ENCODE peak calls at places on chromosomes 11 and 22, in ten cellular contexts. One of them, this sample, is unnamed.

GRCh38 chr22:50209893-50210292 is 9.1 kb downstream of the SELENOO start:
- DNase-seq in stimulated activated CD4-positive, alpha-beta T cell treated with anti-CD3 and anti-CD28 coated beads, TNF-alpha, amount 100 ng/mL, for 1 hour: peak
- DNase-seq in AG08395: peak
- DNase-seq in T-helper 1 cell: peak
- DNase-seq in NCI-H1436: peak
- DNase-seq in naive thymus-derived CD8-positive, alpha-beta T cell: peak
- DNase-seq in WTC11: peak
- DNase-seq in HFF-Myc: peak
- DNase-seq in hepatic stellate cell: peak
- DNase-seq in sciatic nerve: peak
- DNase-seq in this sample: peak

GRCh38 chr22:38697055-38697980 is 3.4 kb downstream of the JOSD1 start:
- DNase-seq in stimulated activated CD4-positive, alpha-beta T cell treated with anti-CD3 and anti-CD28 coated beads, TNF-alpha, amount 100 ng/mL, for 1 hour: no peak
- DNase-seq in WTC11: no peak
- DNase-seq in T-helper 1 cell: no peak
- DNase-seq in naive thymus-derived CD8-positive, alpha-beta T cell: no peak
- DNase-seq in NCI-H1436: no peak
- DNase-seq in AG08395: no peak
- DNase-seq in hepatic stellate cell: no peak
- DNase-seq in HFF-Myc: no peak
- DNase-seq in sciatic nerve: no peak
- DNase-seq in this sample: no peak

GRCh38 chr11:63986156-63986931 is at the start of gene OTUB1:
- DNase-seq in AG08395: peak
- DNase-seq in hepatic stellate cell: peak
- DNase-seq in T-helper 1 cell: peak
- DNase-seq in stimulated activated CD4-positive, alpha-beta T cell treated with anti-CD3 and anti-CD28 coated beads, TNF-alpha, amount 100 ng/mL, for 1 hour: peak
- DNase-seq in WTC11: peak
- DNase-seq in sciatic nerve: peak
- DNase-seq in HFF-Myc: peak
- DNase-seq in NCI-H1436: peak
- DNase-seq in naive thymus-derived CD8-positive, alpha-beta T cell: peak
- DNase-seq in this sample: peak

GRCh38 chr22:29231971-29232959 is 26.6 kb downstream of the EMID1 start:
- DNase-seq in HFF-Myc: no peak
- DNase-seq in NCI-H1436: no peak
- DNase-seq in WTC11: no peak
- DNase-seq in hepatic stellate cell: no peak
- DNase-seq in sciatic nerve: no peak
- DNase-seq in T-helper 1 cell: no peak
- DNase-seq in naive thymus-derived CD8-positive, alpha-beta T cell: no peak
- DNase-seq in AG08395: no peak
- DNase-seq in stimulated activated CD4-positive, alpha-beta T cell treated with anti-CD3 and anti-CD28 coated beads, TNF-alpha, amount 100 ng/mL, for 1 hour: no peak
- DNase-seq in this sample: peak

GRCh38 chr11:101583180-101584128 is at the start of gene TRPC6:
- DNase-seq in naive thymus-derived CD8-positive, alpha-beta T cell: no peak
- DNase-seq in AG08395: peak
- DNase-seq in stimulated activated CD4-positive, alpha-beta T cell treated with anti-CD3 and anti-CD28 coated beads, TNF-alpha, amount 100 ng/mL, for 1 hour: no peak
- DNase-seq in sciatic nerve: no peak
- DNase-seq in WTC11: peak
- DNase-seq in T-helper 1 cell: no peak
- DNase-seq in HFF-Myc: no peak
- DNase-seq in NCI-H1436: no peak
- DNase-seq in hepatic stellate cell: peak
- DNase-seq in this sample: no peak

GRCh38 chr11:2885017-2885675 is 429 bp downstream of the CDKN1C start:
- DNase-seq in HFF-Myc: no peak
- DNase-seq in stimulated activated CD4-positive, alpha-beta T cell treated with anti-CD3 and anti-CD28 coated beads, TNF-alpha, amount 100 ng/mL, for 1 hour: no peak
- DNase-seq in T-helper 1 cell: peak
- DNase-seq in hepatic stellate cell: no peak
- DNase-seq in naive thymus-derived CD8-positive, alpha-beta T cell: no peak
- DNase-seq in NCI-H1436: no peak
- DNase-seq in AG08395: peak
- DNase-seq in WTC11: peak
- DNase-seq in sciatic nerve: peak
- DNase-seq in this sample: peak

GRCh38 chr22:39988386-39989114 is 6.2 kb upstream of the FAM83F start:
- DNase-seq in stimulated activated CD4-positive, alpha-beta T cell treated with anti-CD3 and anti-CD28 coated beads, TNF-alpha, amount 100 ng/mL, for 1 hour: no peak
- DNase-seq in HFF-Myc: no peak
- DNase-seq in sciatic nerve: no peak
- DNase-seq in naive thymus-derived CD8-positive, alpha-beta T cell: no peak
- DNase-seq in NCI-H1436: no peak
- DNase-seq in WTC11: no peak
- DNase-seq in AG08395: no peak
- DNase-seq in T-helper 1 cell: no peak
- DNase-seq in hepatic stellate cell: no peak
- DNase-seq in this sample: no peak

GRCh38 chr11:32952421-32952820 is 59.8 kb downstream of the QSER1 start:
- DNase-seq in AG08395: no peak
- DNase-seq in stimulated activated CD4-positive, alpha-beta T cell treated with anti-CD3 and anti-CD28 coated beads, TNF-alpha, amount 100 ng/mL, for 1 hour: no peak
- DNase-seq in HFF-Myc: no peak
- DNase-seq in hepatic stellate cell: no peak
- DNase-seq in T-helper 1 cell: no peak
- DNase-seq in naive thymus-derived CD8-positive, alpha-beta T cell: no peak
- DNase-seq in NCI-H1436: no peak
- DNase-seq in sciatic nerve: no peak
- DNase-seq in WTC11: no peak
- DNase-seq in this sample: no peak

GRCh38 chr11:133137270-133137669 is 395.0 kb downstream of the OPCML start:
- DNase-seq in HFF-Myc: no peak
- DNase-seq in naive thymus-derived CD8-positive, alpha-beta T cell: no peak
- DNase-seq in WTC11: no peak
- DNase-seq in NCI-H1436: no peak
- DNase-seq in T-helper 1 cell: no peak
- DNase-seq in sciatic nerve: no peak
- DNase-seq in AG08395: no peak
- DNase-seq in stimulated activated CD4-positive, alpha-beta T cell treated with anti-CD3 and anti-CD28 coated beads, TNF-alpha, amount 100 ng/mL, for 1 hour: no peak
- DNase-seq in hepatic stellate cell: no peak
- DNase-seq in this sample: no peak

GRCh38 chr11:69296890-69297224 is 2.9 kb downstream of the MYEOV start:
- DNase-seq in AG08395: no peak
- DNase-seq in NCI-H1436: no peak
- DNase-seq in sciatic nerve: no peak
- DNase-seq in stimulated activated CD4-positive, alpha-beta T cell treated with anti-CD3 and anti-CD28 coated beads, TNF-alpha, amount 100 ng/mL, for 1 hour: no peak
- DNase-seq in T-helper 1 cell: peak
- DNase-seq in WTC11: no peak
- DNase-seq in naive thymus-derived CD8-positive, alpha-beta T cell: no peak
- DNase-seq in hepatic stellate cell: no peak
- DNase-seq in HFF-Myc: no peak
- DNase-seq in this sample: no peak

GRCh38 chr11:78562398-78562797 is 12.3 kb downstream of the NARS2 start:
- DNase-seq in AG08395: peak
- DNase-seq in T-helper 1 cell: no peak
- DNase-seq in WTC11: no peak
- DNase-seq in naive thymus-derived CD8-positive, alpha-beta T cell: no peak
- DNase-seq in stimulated activated CD4-positive, alpha-beta T cell treated with anti-CD3 and anti-CD28 coated beads, TNF-alpha, amount 100 ng/mL, for 1 hour: no peak
- DNase-seq in sciatic nerve: no peak
- DNase-seq in HFF-Myc: no peak
- DNase-seq in NCI-H1436: no peak
- DNase-seq in hepatic stellate cell: peak
- DNase-seq in this sample: no peak

GRCh38 chr22:43861529-43861928 is 784 bp downstream of the SULT4A1 start:
- DNase-seq in AG08395: no peak
- DNase-seq in stimulated activated CD4-positive, alpha-beta T cell treated with anti-CD3 and anti-CD28 coated beads, TNF-alpha, amount 100 ng/mL, for 1 hour: no peak
- DNase-seq in sciatic nerve: peak
- DNase-seq in naive thymus-derived CD8-positive, alpha-beta T cell: no peak
- DNase-seq in WTC11: peak
- DNase-seq in T-helper 1 cell: no peak
- DNase-seq in hepatic stellate cell: no peak
- DNase-seq in NCI-H1436: no peak
- DNase-seq in HFF-Myc: no peak
- DNase-seq in this sample: no peak

GRCh38 chr11:73383249-73384126 is 7.3 kb downstream of the RELT start:
- DNase-seq in naive thymus-derived CD8-positive, alpha-beta T cell: no peak
- DNase-seq in NCI-H1436: peak
- DNase-seq in WTC11: no peak
- DNase-seq in HFF-Myc: no peak
- DNase-seq in sciatic nerve: no peak
- DNase-seq in stimulated activated CD4-positive, alpha-beta T cell treated with anti-CD3 and anti-CD28 coated beads, TNF-alpha, amount 100 ng/mL, for 1 hour: no peak
- DNase-seq in T-helper 1 cell: no peak
- DNase-seq in AG08395: peak
- DNase-seq in hepatic stellate cell: no peak
- DNase-seq in this sample: no peak

GRCh38 chr11:57476223-57476882 is 16.0 kb downstream of the RTN4RL2 start:
- DNase-seq in T-helper 1 cell: no peak
- DNase-seq in HFF-Myc: no peak
- DNase-seq in WTC11: peak
- DNase-seq in sciatic nerve: no peak
- DNase-seq in naive thymus-derived CD8-positive, alpha-beta T cell: no peak
- DNase-seq in hepatic stellate cell: no peak
- DNase-seq in stimulated activated CD4-positive, alpha-beta T cell treated with anti-CD3 and anti-CD28 coated beads, TNF-alpha, amount 100 ng/mL, for 1 hour: peak
- DNase-seq in AG08395: no peak
- DNase-seq in NCI-H1436: no peak
- DNase-seq in this sample: peak

GRCh38 chr22:45009881-45010531 is at the start of gene PHF21B:
- DNase-seq in WTC11: peak
- DNase-seq in hepatic stellate cell: peak
- DNase-seq in HFF-Myc: no peak
- DNase-seq in NCI-H1436: peak
- DNase-seq in AG08395: peak
- DNase-seq in T-helper 1 cell: no peak
- DNase-seq in sciatic nerve: peak
- DNase-seq in naive thymus-derived CD8-positive, alpha-beta T cell: no peak
- DNase-seq in stimulated activated CD4-positive, alpha-beta T cell treated with anti-CD3 and anti-CD28 coated beads, TNF-alpha, amount 100 ng/mL, for 1 hour: peak
- DNase-seq in this sample: no peak

GRCh38 chr11:9459573-9460321 is 1.1 kb upstream of the ZNF143 start:
- DNase-seq in hepatic stellate cell: peak
- DNase-seq in WTC11: no peak
- DNase-seq in HFF-Myc: no peak
- DNase-seq in NCI-H1436: peak
- DNase-seq in naive thymus-derived CD8-positive, alpha-beta T cell: no peak
- DNase-seq in AG08395: peak
- DNase-seq in stimulated activated CD4-positive, alpha-beta T cell treated with anti-CD3 and anti-CD28 coated beads, TNF-alpha, amount 100 ng/mL, for 1 hour: peak
- DNase-seq in sciatic nerve: peak
- DNase-seq in T-helper 1 cell: no peak
- DNase-seq in this sample: no peak

GRCh38 chr11:46588915-46589314 is 4.9 kb downstream of the AMBRA1 start:
- DNase-seq in sciatic nerve: no peak
- DNase-seq in T-helper 1 cell: no peak
- DNase-seq in NCI-H1436: no peak
- DNase-seq in HFF-Myc: no peak
- DNase-seq in AG08395: no peak
- DNase-seq in hepatic stellate cell: no peak
- DNase-seq in WTC11: no peak
- DNase-seq in stimulated activated CD4-positive, alpha-beta T cell treated with anti-CD3 and anti-CD28 coated beads, TNF-alpha, amount 100 ng/mL, for 1 hour: no peak
- DNase-seq in naive thymus-derived CD8-positive, alpha-beta T cell: no peak
- DNase-seq in this sample: no peak

GRCh38 chr22:19287076-19287724 is 4.3 kb downstream of the CLTCL1 start:
- DNase-seq in T-helper 1 cell: no peak
- DNase-seq in HFF-Myc: peak
- DNase-seq in hepatic stellate cell: no peak
- DNase-seq in AG08395: no peak
- DNase-seq in NCI-H1436: peak
- DNase-seq in sciatic nerve: no peak
- DNase-seq in WTC11: no peak
- DNase-seq in stimulated activated CD4-positive, alpha-beta T cell treated with anti-CD3 and anti-CD28 coated beads, TNF-alpha, amount 100 ng/mL, for 1 hour: no peak
- DNase-seq in naive thymus-derived CD8-positive, alpha-beta T cell: no peak
- DNase-seq in this sample: no peak

GRCh38 chr22:47333625-47334024 is 571.2 kb downstream of the TBC1D22A start:
- DNase-seq in WTC11: no peak
- DNase-seq in hepatic stellate cell: no peak
- DNase-seq in stimulated activated CD4-positive, alpha-beta T cell treated with anti-CD3 and anti-CD28 coated beads, TNF-alpha, amount 100 ng/mL, for 1 hour: no peak
- DNase-seq in T-helper 1 cell: no peak
- DNase-seq in NCI-H1436: peak
- DNase-seq in naive thymus-derived CD8-positive, alpha-beta T cell: no peak
- DNase-seq in AG08395: peak
- DNase-seq in HFF-Myc: peak
- DNase-seq in sciatic nerve: no peak
- DNase-seq in this sample: peak

GRCh38 chr11:120512727-120513435 is 1.3 kb downstream of the GRIK4 start:
- DNase-seq in AG08395: no peak
- DNase-seq in HFF-Myc: no peak
- DNase-seq in stimulated activated CD4-positive, alpha-beta T cell treated with anti-CD3 and anti-CD28 coated beads, TNF-alpha, amount 100 ng/mL, for 1 hour: no peak
- DNase-seq in naive thymus-derived CD8-positive, alpha-beta T cell: no peak
- DNase-seq in NCI-H1436: peak
- DNase-seq in T-helper 1 cell: no peak
- DNase-seq in hepatic stellate cell: no peak
- DNase-seq in sciatic nerve: peak
- DNase-seq in WTC11: no peak
- DNase-seq in this sample: no peak

GRCh38 chr11:2778630-2779498 is 79.1 kb upstream of the KCNQ1OT1 start:
- DNase-seq in NCI-H1436: no peak
- DNase-seq in hepatic stellate cell: peak
- DNase-seq in naive thymus-derived CD8-positive, alpha-beta T cell: no peak
- DNase-seq in WTC11: peak
- DNase-seq in sciatic nerve: peak
- DNase-seq in AG08395: peak
- DNase-seq in HFF-Myc: no peak
- DNase-seq in T-helper 1 cell: no peak
- DNase-seq in stimulated activated CD4-positive, alpha-beta T cell treated with anti-CD3 and anti-CD28 coated beads, TNF-alpha, amount 100 ng/mL, for 1 hour: no peak
- DNase-seq in this sample: peak

GRCh38 chr11:36211735-36212430 is 77.3 kb downstream of the COMMD9 start:
- DNase-seq in sciatic nerve: no peak
- DNase-seq in HFF-Myc: no peak
- DNase-seq in AG08395: no peak
- DNase-seq in T-helper 1 cell: no peak
- DNase-seq in naive thymus-derived CD8-positive, alpha-beta T cell: no peak
- DNase-seq in WTC11: no peak
- DNase-seq in NCI-H1436: no peak
- DNase-seq in hepatic stellate cell: no peak
- DNase-seq in stimulated activated CD4-positive, alpha-beta T cell treated with anti-CD3 and anti-CD28 coated beads, TNF-alpha, amount 100 ng/mL, for 1 hour: no peak
- DNase-seq in this sample: no peak

GRCh38 chr11:35792148-35792845 is 129.7 kb downstream of the TRIM44 start:
- DNase-seq in hepatic stellate cell: no peak
- DNase-seq in HFF-Myc: no peak
- DNase-seq in sciatic nerve: no peak
- DNase-seq in stimulated activated CD4-positive, alpha-beta T cell treated with anti-CD3 and anti-CD28 coated beads, TNF-alpha, amount 100 ng/mL, for 1 hour: no peak
- DNase-seq in AG08395: no peak
- DNase-seq in WTC11: no peak
- DNase-seq in NCI-H1436: no peak
- DNase-seq in T-helper 1 cell: no peak
- DNase-seq in naive thymus-derived CD8-positive, alpha-beta T cell: no peak
- DNase-seq in this sample: peak

GRCh38 chr22:41579997-41580355 is 9.7 kb downstream of the PMM1 start:
- DNase-seq in hepatic stellate cell: no peak
- DNase-seq in naive thymus-derived CD8-positive, alpha-beta T cell: no peak
- DNase-seq in T-helper 1 cell: no peak
- DNase-seq in AG08395: no peak
- DNase-seq in sciatic nerve: no peak
- DNase-seq in NCI-H1436: no peak
- DNase-seq in WTC11: no peak
- DNase-seq in HFF-Myc: no peak
- DNase-seq in stimulated activated CD4-positive, alpha-beta T cell treated with anti-CD3 and anti-CD28 coated beads, TNF-alpha, amount 100 ng/mL, for 1 hour: no peak
- DNase-seq in this sample: no peak

GRCh38 chr11:111550258-111550657 is 9.7 kb downstream of the LAYN start:
- DNase-seq in AG08395: no peak
- DNase-seq in hepatic stellate cell: no peak
- DNase-seq in stimulated activated CD4-positive, alpha-beta T cell treated with anti-CD3 and anti-CD28 coated beads, TNF-alpha, amount 100 ng/mL, for 1 hour: no peak
- DNase-seq in HFF-Myc: no peak
- DNase-seq in naive thymus-derived CD8-positive, alpha-beta T cell: no peak
- DNase-seq in sciatic nerve: no peak
- DNase-seq in WTC11: no peak
- DNase-seq in NCI-H1436: no peak
- DNase-seq in T-helper 1 cell: no peak
- DNase-seq in this sample: no peak

GRCh38 chr11:94544832-94545640 is 1.3 kb downstream of the FUT4 start:
- DNase-seq in hepatic stellate cell: no peak
- DNase-seq in NCI-H1436: no peak
- DNase-seq in naive thymus-derived CD8-positive, alpha-beta T cell: no peak
- DNase-seq in stimulated activated CD4-positive, alpha-beta T cell treated with anti-CD3 and anti-CD28 coated beads, TNF-alpha, amount 100 ng/mL, for 1 hour: no peak
- DNase-seq in WTC11: peak
- DNase-seq in AG08395: no peak
- DNase-seq in sciatic nerve: peak
- DNase-seq in HFF-Myc: no peak
- DNase-seq in T-helper 1 cell: peak
- DNase-seq in this sample: peak

GRCh38 chr11:79440451-79441158 is at the start of gene TENM4:
- DNase-seq in NCI-H1436: no peak
- DNase-seq in hepatic stellate cell: peak
- DNase-seq in T-helper 1 cell: no peak
- DNase-seq in HFF-Myc: no peak
- DNase-seq in stimulated activated CD4-positive, alpha-beta T cell treated with anti-CD3 and anti-CD28 coated beads, TNF-alpha, amount 100 ng/mL, for 1 hour: no peak
- DNase-seq in WTC11: peak
- DNase-seq in sciatic nerve: peak
- DNase-seq in naive thymus-derived CD8-positive, alpha-beta T cell: no peak
- DNase-seq in AG08395: peak
- DNase-seq in this sample: peak

GRCh38 chr22:24424001-24424900 is 3.1 kb upstream of the ADORA2A start:
- DNase-seq in hepatic stellate cell: no peak
- DNase-seq in naive thymus-derived CD8-positive, alpha-beta T cell: peak
- DNase-seq in NCI-H1436: no peak
- DNase-seq in sciatic nerve: no peak
- DNase-seq in HFF-Myc: no peak
- DNase-seq in stimulated activated CD4-positive, alpha-beta T cell treated with anti-CD3 and anti-CD28 coated beads, TNF-alpha, amount 100 ng/mL, for 1 hour: no peak
- DNase-seq in AG08395: no peak
- DNase-seq in WTC11: peak
- DNase-seq in T-helper 1 cell: peak
- DNase-seq in this sample: peak